ENCODE peak calls at places on chromosomes 13 and 19, in ten cellular contexts. M is GM23248, H is SJSA1, G is PC-3, B is H1, P is tibial artery, S is left ventricle myocardium inferior, T is NT2/D1, J is transverse colon, C is fibroblast of lung. D is an unnamed sample. For H3K27me3 and H3K4me1, the result is how much of the 10 kb centered on the place peaks cover.

GRCh38 chr13:90103099-90103784 is 1244.2 kb upstream of the MIR17HG start:
- DNase-seq in S (no peak), B (no peak), C (no peak), J (no peak), M (no peak), P (no peak), T (no peak), H (no peak), G (no peak), D (no peak)

GRCh38 chr19:42098781-42099180 is 22.8 kb downstream of the ZNF574 start:
- DNase-seq in J (no peak), B (no peak), C (no peak), P (no peak), H (no peak), T (no peak), G (no peak), S (no peak), M (no peak), D (no peak)

GRCh38 chr13:46675016-46675415 is 121.9 kb downstream of the ESD start:
- DNase-seq in J (no peak), P (no peak), M (no peak), S (no peak), G (no peak), C (peak), B (no peak), T (no peak), H (no peak), D (no peak)

GRCh38 chr19:39237200-39238184 is 7.3 kb downstream of the IFNL3 start:
- DNase-seq in G (peak), B (no peak), J (peak), C (no peak), H (no peak), S (no peak), M (no peak), T (no peak), P (no peak), D (no peak)

GRCh38 chr19:10685210-10685609 is 16.0 kb upstream of the QTRT1 start:
- DNase-seq in J (no peak), G (no peak), S (no peak), P (no peak), T (no peak), B (no peak), M (no peak), H (no peak), C (no peak), D (no peak)

GRCh38 chr19:4390862-4391693 is 9.3 kb downstream of the SH3GL1 start:
- DNase-seq in H (no peak), M (peak), C (peak), P (no peak), T (no peak), G (no peak), B (no peak), J (no peak), S (no peak), D (no peak)

GRCh38 chr19:49431330-49431749 is 6.2 kb downstream of the GFY start:
- DNase-seq in B (no peak), G (no peak), P (no peak), H (no peak), C (no peak), M (no peak), T (no peak), J (no peak), S (no peak), D (no peak)

GRCh38 chr13:98141509-98141908 is 1.4 kb upstream of the FARP1 start:
- DNase-seq in B (no peak), T (no peak), C (no peak), S (no peak), J (no peak), P (no peak), G (no peak), H (no peak), M (no peak), D (no peak)

GRCh38 chr19:44552324-44552723 is 22.8 kb upstream of the CEACAM20 start:
- DNase-seq in P (no peak), J (peak), G (peak), T (peak), H (no peak), S (no peak), M (peak), B (peak), C (peak), D (peak)

GRCh38 chr19:11570039-11570462 is 7.4 kb downstream of the ACP5 start:
- DNase-seq in G (no peak), J (no peak), S (no peak), T (no peak), B (no peak), C (no peak), P (no peak), M (no peak), H (no peak), D (no peak)

GRCh38 chr19:5933391-5933998 is 19.4 kb downstream of the CAPS start:
- DNase-seq in M (no peak), G (no peak), H (no peak), J (no peak), C (no peak), S (no peak), T (no peak), B (no peak), P (no peak), D (no peak)

GRCh38 chr13:73859841-73860240 is 274.4 kb downstream of the KLF12 start:
- DNase-seq in G (no peak), C (no peak), P (no peak), B (no peak), J (no peak), S (no peak), H (no peak), M (no peak), T (no peak), D (no peak)

GRCh38 chr19:17611462-17612244 is 56.2 kb downstream of the COLGALT1 start:
- DNase-seq in S (no peak), B (no peak), M (no peak), C (no peak), G (no peak), P (no peak), J (no peak), T (no peak), H (no peak), D (no peak)

GRCh38 chr13:27644302-27644701 is 22.6 kb downstream of the POLR1D start:
- DNase-seq in H (no peak), G (peak), S (no peak), M (peak), P (no peak), B (no peak), T (no peak), J (no peak), C (peak), D (no peak)

GRCh38 chr13:41040584-41041334 is 20.6 kb upstream of the WBP4 start:
- DNase-seq in T (no peak), H (no peak), S (no peak), B (no peak), P (no peak), M (no peak), G (no peak), C (no peak), J (no peak), D (no peak)

GRCh38 chr13:19927117-19927734 is 31.3 kb upstream of the ZMYM2 start:
- DNase-seq in T (no peak), H (peak), B (no peak), M (peak), C (peak), G (peak), J (no peak), P (no peak), S (no peak), D (no peak)

GRCh38 chr13:36339600-36340155 is 6.5 kb downstream of the SPART start:
- DNase-seq in H (no peak), J (no peak), C (no peak), M (no peak), S (no peak), G (no peak), B (no peak), P (no peak), T (no peak), D (no peak)

GRCh38 chr19:40896418-40896796 is 14.4 kb upstream of the CYP2A7 start:
- DNase-seq in M (no peak), S (no peak), H (no peak), G (no peak), B (no peak), J (no peak), C (no peak), T (no peak), P (no peak), D (no peak)

GRCh38 chr19:44876930-44877530 is 14.0 kb upstream of the TOMM40 start:
- DNase-seq in T (no peak), P (no peak), J (no peak), G (no peak), B (no peak), S (no peak), M (no peak), C (no peak), H (no peak), D (no peak)

GRCh38 chr19:38710928-38711725 is 33.1 kb downstream of the CAPN12 start:
- DNase-seq in B (no peak), C (no peak), P (no peak), M (peak), S (no peak), H (peak), T (no peak), J (no peak), G (no peak), D (no peak)

GRCh38 chr19:12885749-12886706 is 973 bp downstream of the KLF1 start:
- DNase-seq in B (no peak), P (no peak), H (no peak), J (no peak), G (no peak), M (no peak), T (no peak), S (no peak), C (no peak), D (no peak)

GRCh38 chr19:3573858-3574637 is 1.3 kb downstream of the HMG20B start:
- DNase-seq in B (peak), M (peak), G (peak), H (peak), P (peak), T (peak), J (peak), S (peak), C (peak), D (peak)

GRCh38 chr13:40348096-40348679 is 318.3 kb downstream of the FOXO1 start:
- DNase-seq in G (no peak), J (no peak), C (no peak), S (no peak), B (no peak), P (no peak), H (no peak), T (no peak), M (no peak), D (peak)

GRCh38 chr13:34678154-34678553 is 263.9 kb upstream of the NBEA start:
- DNase-seq in M (peak), C (peak), J (no peak), B (no peak), S (no peak), T (no peak), G (peak), H (peak), P (no peak), D (no peak)

GRCh38 chr19:30267332-30267731 is 104.9 kb upstream of the ZNF536 start:
- DNase-seq in J (no peak), C (no peak), M (no peak), S (no peak), G (no peak), T (no peak), P (no peak), H (no peak), B (no peak), D (no peak)
- H3K27me3 ChIP-seq in J (under half), C (under half), M (under half), S (half or more), G (under half), T (under half), P (under half), H (under half), B (under half), D (under half)

DNA sequence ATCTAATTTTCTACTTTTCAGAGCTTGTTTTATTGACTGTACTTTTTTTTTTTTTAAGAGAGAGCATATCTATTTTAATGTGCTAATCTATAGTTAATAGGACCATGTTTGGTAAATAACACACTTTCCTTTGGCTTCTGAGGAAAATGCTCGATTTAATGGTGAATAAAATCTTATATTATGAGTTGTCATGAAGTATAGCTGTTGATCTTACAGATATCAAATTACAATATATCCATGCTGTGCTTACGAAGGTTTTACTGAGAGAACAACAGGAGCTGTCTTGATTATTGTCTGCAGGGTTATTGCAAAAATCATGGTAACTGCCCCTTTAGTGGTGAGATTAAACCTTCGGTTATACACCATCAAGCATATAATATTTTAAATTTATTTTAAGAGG is 29.6 kb downstream of the URI1 start:
- DNase-seq in C (no peak), G (no peak), B (no peak), S (no peak), M (no peak), P (no peak), T (no peak), J (no peak), H (no peak), D (no peak)
- H3K4me1 ChIP-seq in C (under half), G (under half), B (under half), S (half or more), M (under half), P (under half), T (under half), J (under half), H (under half), D (under half)

DNA sequence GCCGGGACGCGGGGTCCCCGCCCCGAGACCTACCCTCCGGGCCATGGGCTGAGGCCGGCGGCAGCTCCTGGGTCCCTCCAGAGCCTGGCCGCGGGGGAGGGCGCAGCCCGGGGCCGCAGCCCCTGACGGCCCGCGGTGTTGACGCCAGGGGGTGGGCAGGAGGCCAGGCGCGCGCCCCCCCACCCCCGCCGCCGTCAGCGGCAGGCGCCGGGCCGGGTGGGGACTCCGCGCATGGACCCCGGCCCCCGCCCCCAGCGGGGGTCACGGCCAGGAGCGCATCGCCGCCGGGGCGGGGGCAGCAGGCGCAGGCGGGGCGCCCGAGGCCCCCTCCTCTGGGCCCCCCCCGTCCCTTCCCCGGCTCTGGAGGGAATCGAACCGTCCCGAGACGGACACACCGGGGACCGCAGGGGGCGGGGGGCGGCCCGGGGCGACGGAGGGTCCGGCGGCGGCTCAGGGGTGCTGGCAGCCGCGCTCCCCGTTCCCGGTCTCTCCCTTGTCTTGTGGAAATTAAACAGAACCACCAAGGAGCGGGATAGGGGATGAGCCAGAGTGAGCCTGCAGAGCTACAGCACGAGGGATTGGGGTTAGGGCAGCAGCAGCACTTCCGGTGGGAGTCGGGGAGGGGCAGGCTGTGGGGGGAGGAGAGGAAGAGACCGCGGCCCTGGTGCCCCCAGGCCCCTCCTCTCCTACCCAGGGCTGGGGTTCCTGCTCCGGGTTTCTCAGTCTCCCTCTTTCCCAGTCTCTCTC is at the start of gene MEIS3:
- DNase-seq in H (no peak), S (no peak), P (no peak), G (no peak), J (no peak), M (peak), B (no peak), C (no peak), T (no peak), D (no peak)
- H3K4me3 ChIP-seq in H (peak), S (peak), P (peak), G (no peak), J (peak), M (peak), B (peak), C (peak), T (peak), D (peak)

GRCh38 chr13:112202966-112203365 is 136.0 kb downstream of the SOX1 start:
- DNase-seq in B (no peak), S (no peak), C (no peak), P (no peak), T (no peak), J (no peak), G (no peak), M (no peak), H (no peak), D (no peak)

GRCh38 chr13:112204376-112204775 is 137.4 kb downstream of the SOX1 start:
- DNase-seq in C (no peak), S (no peak), B (no peak), H (no peak), P (no peak), M (no peak), T (no peak), G (no peak), J (no peak), D (no peak)

GRCh38 chr13:112202266-112202665 is 135.3 kb downstream of the SOX1 start:
- DNase-seq in C (no peak), T (no peak), J (no peak), M (no peak), S (no peak), H (no peak), G (no peak), B (no peak), P (no peak), D (no peak)

GRCh38 chr13:112204881-112205327 is 138.0 kb downstream of the SOX1 start:
- DNase-seq in B (no peak), M (no peak), H (no peak), G (no peak), C (no peak), T (peak), P (no peak), S (peak), J (no peak), D (no peak)

DNA sequence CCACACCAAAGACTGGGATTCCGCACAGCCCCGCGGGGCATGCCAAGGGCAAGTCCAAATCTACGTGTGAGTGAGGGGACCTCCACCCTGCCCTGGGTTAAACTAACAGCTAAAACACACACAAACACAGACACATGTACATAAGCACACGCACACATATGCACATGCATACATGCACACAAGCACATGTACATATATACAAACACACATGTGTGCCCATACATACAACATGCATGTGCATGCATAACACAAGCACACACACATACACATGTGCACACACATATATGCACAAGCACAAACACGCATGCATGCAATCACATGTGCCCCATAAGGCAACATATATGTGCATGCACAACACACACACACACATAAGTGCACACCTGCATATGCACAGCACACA is 136.7 kb downstream of the SOX1 start:
- DNase-seq in H (no peak), S (no peak), M (no peak), T (no peak), J (no peak), P (no peak), G (no peak), C (no peak), B (no peak), D (no peak)
- H3K27me3 ChIP-seq in H (half or more), S (half or more), M (under half), T (under half), J (half or more), P (under half), G (half or more), C (under half), B (under half), D (under half)